ENCODE peak calls at places on chromosomes 4 and X, in seven cellular contexts. One of them, this sample, is unnamed.

GRCh38 chr4:18666322-18666721 is 644.8 kb upstream of the LCORL start:
- DNase-seq in PC-9: no peak
- DNase-seq in HFFc6: no peak
- DNase-seq in epithelial cell of esophagus: no peak
- DNase-seq in spleen: no peak
- DNase-seq in A549: no peak
- DNase-seq in HL-60: no peak
- DNase-seq in this sample: no peak

GRCh38 chrX:150575415-150575814 is 7.0 kb downstream of the MTM1 start:
- DNase-seq in PC-9: peak; percentile 82
- DNase-seq in A549: peak; percentile 36
- DNase-seq in epithelial cell of esophagus: peak; percentile 96
- DNase-seq in HL-60: no peak
- DNase-seq in spleen: no peak
- DNase-seq in HFFc6: peak; percentile 39
- DNase-seq in this sample: no peak

GRCh38 chr4:8373270-8373972 is 67.1 kb downstream of the ACOX3 start:
- DNase-seq in spleen: no peak
- DNase-seq in HFFc6: no peak
- DNase-seq in A549: no peak
- DNase-seq in HL-60: no peak
- DNase-seq in PC-9: no peak
- DNase-seq in epithelial cell of esophagus: no peak
- DNase-seq in this sample: no peak

GRCh38 chrX:107167163-107167921 is 38.9 kb downstream of the NUP62CL start:
- DNase-seq in PC-9: no peak
- DNase-seq in A549: no peak
- DNase-seq in spleen: no peak
- DNase-seq in HFFc6: no peak
- DNase-seq in epithelial cell of esophagus: peak; percentile 28
- DNase-seq in HL-60: no peak
- DNase-seq in this sample: no peak

GRCh38 chrX:11427082-11428033 is 134.1 kb downstream of the AMELX start:
- DNase-seq in HFFc6: no peak
- DNase-seq in epithelial cell of esophagus: no peak
- DNase-seq in spleen: peak; percentile 78
- DNase-seq in HL-60: no peak
- DNase-seq in PC-9: no peak
- DNase-seq in A549: no peak
- DNase-seq in this sample: peak; percentile 65

GRCh38 chr4:78299565-78299972 is 242.4 kb downstream of the FRAS1 start:
- DNase-seq in PC-9: no peak
- DNase-seq in HFFc6: no peak
- DNase-seq in epithelial cell of esophagus: no peak
- DNase-seq in HL-60: no peak
- DNase-seq in A549: no peak
- DNase-seq in spleen: no peak
- DNase-seq in this sample: no peak

GRCh38 chr4:33961751-33962150 is 2282.6 kb downstream of the ARAP2 start:
- DNase-seq in HL-60: no peak
- DNase-seq in HFFc6: peak; percentile 68
- DNase-seq in PC-9: no peak
- DNase-seq in A549: no peak
- DNase-seq in epithelial cell of esophagus: peak; percentile 17
- DNase-seq in spleen: no peak
- DNase-seq in this sample: no peak

GRCh38 chr4:97720869-97721432 is 422.3 kb downstream of the STPG2 start:
- DNase-seq in spleen: no peak
- DNase-seq in HL-60: no peak
- DNase-seq in HFFc6: no peak
- DNase-seq in PC-9: no peak
- DNase-seq in epithelial cell of esophagus: peak; percentile 67
- DNase-seq in A549: peak; percentile 40
- DNase-seq in this sample: no peak

GRCh38 chrX:132009344-132009743 is 13.8 kb upstream of the STK26 start:
- DNase-seq in epithelial cell of esophagus: no peak
- DNase-seq in PC-9: no peak
- DNase-seq in spleen: no peak
- DNase-seq in HL-60: no peak
- DNase-seq in HFFc6: no peak
- DNase-seq in A549: no peak
- DNase-seq in this sample: no peak

GRCh38 chr4:140136509-140136908 is 17.5 kb downstream of the MAML3 start:
- DNase-seq in epithelial cell of esophagus: peak; percentile 73
- DNase-seq in A549: peak; percentile 57
- DNase-seq in HL-60: no peak
- DNase-seq in PC-9: no peak
- DNase-seq in HFFc6: peak; percentile 47
- DNase-seq in spleen: no peak
- DNase-seq in this sample: no peak

GRCh38 chr4:150593996-150594395 is 12.0 kb downstream of the MAB21L2 start:
- DNase-seq in PC-9: no peak
- DNase-seq in HL-60: no peak
- DNase-seq in HFFc6: peak; percentile 7
- DNase-seq in A549: peak; percentile 18
- DNase-seq in epithelial cell of esophagus: no peak
- DNase-seq in spleen: no peak
- DNase-seq in this sample: no peak

GRCh38 chr4:56958111-56958517 is 19.3 kb downstream of the NOA1 start:
- DNase-seq in spleen: no peak
- DNase-seq in HFFc6: peak; percentile 94
- DNase-seq in HL-60: peak; percentile 96
- DNase-seq in A549: peak; percentile 13
- DNase-seq in PC-9: no peak
- DNase-seq in epithelial cell of esophagus: peak; percentile 97
- DNase-seq in this sample: peak; percentile 19

GRCh38 chr4:175639346-175639745 is 172.7 kb downstream of the GPM6A start:
- DNase-seq in PC-9: no peak
- DNase-seq in HFFc6: no peak
- DNase-seq in A549: no peak
- DNase-seq in epithelial cell of esophagus: no peak
- DNase-seq in HL-60: no peak
- DNase-seq in spleen: no peak
- DNase-seq in this sample: no peak

GRCh38 chr4:184386271-184386781 is 88.0 kb downstream of the IRF2 start:
- DNase-seq in A549: no peak
- DNase-seq in HFFc6: no peak
- DNase-seq in spleen: no peak
- DNase-seq in PC-9: no peak
- DNase-seq in HL-60: no peak
- DNase-seq in epithelial cell of esophagus: no peak
- DNase-seq in this sample: no peak

GRCh38 chr4:93199492-93199891 is 629.1 kb upstream of the ATOH1 start:
- DNase-seq in epithelial cell of esophagus: peak; percentile 60
- DNase-seq in HL-60: peak; percentile 3
- DNase-seq in HFFc6: no peak
- DNase-seq in A549: peak; percentile 42
- DNase-seq in PC-9: no peak
- DNase-seq in spleen: no peak
- DNase-seq in this sample: no peak
- TF ChIP-seq CTCF in epithelial cell of esophagus: peak; percentile 69
- TF ChIP-seq CTCF in HL-60: peak; percentile 18
- TF ChIP-seq CTCF in HFFc6: peak; percentile 48
- TF ChIP-seq CTCF in A549: peak; percentile 44
- TF ChIP-seq CTCF in PC-9: peak; percentile 55
- TF ChIP-seq CTCF in spleen: no peak
- TF ChIP-seq CTCF in this sample: peak; percentile 70

DNA sequence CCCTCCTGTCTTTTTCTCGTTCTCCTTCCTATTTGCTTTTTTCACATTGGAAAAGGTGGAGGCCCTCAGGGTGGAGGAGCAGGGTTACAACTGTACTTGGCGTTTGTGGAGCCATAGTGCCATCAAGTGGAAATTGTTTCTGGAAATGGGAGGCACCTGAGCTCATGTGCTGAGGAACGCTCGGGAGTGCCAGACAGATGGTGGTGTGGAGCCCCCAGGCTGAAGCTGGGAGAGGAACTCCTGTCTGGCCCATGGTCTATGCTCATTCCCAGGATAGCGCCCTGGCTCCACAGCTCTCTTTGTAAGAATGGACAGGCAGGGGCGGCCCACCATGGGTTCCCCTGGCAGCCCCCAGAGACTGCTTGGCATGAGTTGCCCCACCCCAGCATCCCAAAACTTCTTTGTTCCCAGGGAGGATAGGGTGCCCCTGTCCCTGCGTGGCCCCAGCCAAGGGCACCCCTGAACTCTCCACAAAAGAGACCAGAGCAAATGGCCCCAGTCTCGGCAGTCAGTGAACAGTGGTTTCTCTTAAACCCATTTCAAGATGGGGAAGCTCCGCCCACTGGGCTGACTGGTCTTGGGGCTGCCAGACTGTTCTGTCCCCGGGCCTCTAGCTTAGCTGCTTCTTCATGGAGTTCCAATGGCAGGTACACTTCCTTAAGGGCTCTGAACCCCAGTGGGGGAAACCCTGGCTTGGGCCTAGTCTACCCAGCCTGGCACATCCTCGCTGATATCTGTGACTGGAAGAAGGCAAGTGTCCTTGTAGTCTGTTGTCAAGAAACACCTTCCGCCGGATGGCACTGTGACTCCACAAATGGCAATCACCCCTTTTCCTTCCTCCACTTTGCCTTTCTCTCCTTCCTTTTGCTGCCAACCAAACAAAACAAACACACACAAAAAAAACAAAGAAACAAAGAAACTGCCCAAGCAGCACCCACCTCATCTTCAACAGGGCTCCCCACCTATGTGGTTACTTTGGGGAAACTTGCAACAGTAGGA is 70.1 kb downstream of the NBDY start:
- DNase-seq in epithelial cell of esophagus: no peak
- DNase-seq in PC-9: no peak
- DNase-seq in HFFc6: no peak
- DNase-seq in A549: no peak
- DNase-seq in spleen: peak; percentile 71
- DNase-seq in HL-60: no peak
- DNase-seq in this sample: no peak
- TF ChIP-seq CTCF in epithelial cell of esophagus: no peak
- TF ChIP-seq CTCF in PC-9: no peak
- TF ChIP-seq CTCF in HFFc6: no peak
- TF ChIP-seq CTCF in A549: no peak
- TF ChIP-seq CTCF in spleen: no peak
- TF ChIP-seq CTCF in HL-60: no peak
- TF ChIP-seq CTCF in this sample: no peak

GRCh38 chrX:79413009-79413408 is 45.9 kb upstream of the ITM2A start:
- DNase-seq in epithelial cell of esophagus: peak; percentile 10
- DNase-seq in A549: peak; percentile 29
- DNase-seq in HL-60: peak; percentile 2
- DNase-seq in PC-9: no peak
- DNase-seq in HFFc6: no peak
- DNase-seq in spleen: no peak
- DNase-seq in this sample: no peak
- TF ChIP-seq CTCF in epithelial cell of esophagus: no peak
- TF ChIP-seq CTCF in A549: peak; percentile 34
- TF ChIP-seq CTCF in HL-60: no peak
- TF ChIP-seq CTCF in PC-9: peak; percentile 55
- TF ChIP-seq CTCF in HFFc6: peak; percentile 61
- TF ChIP-seq CTCF in spleen: peak; percentile 8
- TF ChIP-seq CTCF in this sample: peak; percentile 49

DNA sequence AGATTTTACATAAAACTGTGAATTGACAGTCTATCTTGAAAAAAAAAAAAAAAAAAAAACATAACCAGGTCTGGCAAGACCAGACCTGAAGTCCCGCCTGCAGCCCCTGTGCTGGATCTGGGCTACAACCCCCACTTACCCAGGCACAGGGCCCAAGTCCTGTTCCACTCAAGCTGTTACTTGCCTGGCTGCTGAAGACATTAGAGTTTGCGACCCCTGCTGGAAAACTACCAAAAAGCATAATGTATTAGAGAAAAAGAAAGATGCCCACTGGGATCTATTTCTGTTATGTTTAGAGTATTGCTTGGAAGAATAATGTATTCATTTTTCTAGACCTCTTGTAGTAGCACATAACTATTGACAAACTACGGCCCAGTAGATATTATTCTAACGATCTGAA is 4.7 kb downstream of the HS3ST1 start:
- DNase-seq in PC-9: no peak
- DNase-seq in spleen: no peak
- DNase-seq in HL-60: peak; percentile 40
- DNase-seq in epithelial cell of esophagus: peak; percentile 76
- DNase-seq in A549: peak; percentile 28
- DNase-seq in HFFc6: no peak
- DNase-seq in this sample: no peak
- TF ChIP-seq CTCF in PC-9: peak; percentile 30
- TF ChIP-seq CTCF in spleen: peak; percentile 9
- TF ChIP-seq CTCF in HL-60: peak; percentile 26
- TF ChIP-seq CTCF in epithelial cell of esophagus: peak; percentile 57
- TF ChIP-seq CTCF in A549: peak; percentile 29
- TF ChIP-seq CTCF in HFFc6: peak; percentile 31
- TF ChIP-seq CTCF in this sample: peak; percentile 72

GRCh38 chr4:99564921-99565320 is 1.1 kb upstream of the TRMT10A start:
- DNase-seq in HFFc6: no peak
- DNase-seq in HL-60: no peak
- DNase-seq in A549: no peak
- DNase-seq in PC-9: no peak
- DNase-seq in epithelial cell of esophagus: no peak
- DNase-seq in spleen: no peak
- DNase-seq in this sample: no peak

GRCh38 chr4:99563310-99564186 is at the start of gene TRMT10A:
- DNase-seq in spleen: peak; percentile 99
- DNase-seq in PC-9: peak; percentile 87
- DNase-seq in HFFc6: peak; percentile 97
- DNase-seq in epithelial cell of esophagus: peak; percentile 99
- DNase-seq in A549: peak; percentile 96
- DNase-seq in HL-60: peak; percentile 97
- DNase-seq in this sample: peak; percentile 95
- TF ChIP-seq CTCF in spleen: no peak
- TF ChIP-seq CTCF in PC-9: no peak
- TF ChIP-seq CTCF in HFFc6: peak; percentile 59
- TF ChIP-seq CTCF in epithelial cell of esophagus: no peak
- TF ChIP-seq CTCF in A549: no peak
- TF ChIP-seq CTCF in HL-60: no peak
- TF ChIP-seq CTCF in this sample: no peak

GRCh38 chrX:33908074-33908473 is 224.0 kb downstream of the FAM47A start:
- DNase-seq in HFFc6: no peak
- DNase-seq in PC-9: no peak
- DNase-seq in A549: no peak
- DNase-seq in HL-60: no peak
- DNase-seq in spleen: no peak
- DNase-seq in epithelial cell of esophagus: no peak
- DNase-seq in this sample: no peak
- TF ChIP-seq CTCF in HFFc6: no peak
- TF ChIP-seq CTCF in PC-9: no peak
- TF ChIP-seq CTCF in A549: no peak
- TF ChIP-seq CTCF in HL-60: no peak
- TF ChIP-seq CTCF in spleen: no peak
- TF ChIP-seq CTCF in epithelial cell of esophagus: no peak
- TF ChIP-seq CTCF in this sample: no peak